ENCODE peak calls at places on chromosomes 7 and 10, in six cellular contexts. One of them, this sample, is unnamed.

GRCh38 chr7:117283371-117283770 is 39.5 kb downstream of the WNT2 start:
- DNase-seq in thyroid gland: no peak
- DNase-seq in HCT116: no peak
- DNase-seq in sigmoid colon: no peak
- DNase-seq in uterus: no peak
- DNase-seq in tibial nerve: no peak
- DNase-seq in this sample: no peak

GRCh38 chr10:54665122-54665521 is 135.9 kb downstream of the PCDH15 start:
- DNase-seq in thyroid gland: no peak
- DNase-seq in HCT116: no peak
- DNase-seq in sigmoid colon: no peak
- DNase-seq in uterus: no peak
- DNase-seq in tibial nerve: no peak
- DNase-seq in this sample: no peak

GRCh38 chr10:133100706-133101463 is 13.2 kb downstream of the ADGRA1 start:
- DNase-seq in thyroid gland: peak; percentile 57
- DNase-seq in HCT116: no peak
- DNase-seq in sigmoid colon: no peak
- DNase-seq in uterus: no peak
- DNase-seq in tibial nerve: no peak
- DNase-seq in this sample: no peak

GRCh38 chr10:12484945-12485805 is 135.8 kb downstream of the CAMK1D start:
- DNase-seq in thyroid gland: peak; percentile 43
- DNase-seq in HCT116: no peak
- DNase-seq in sigmoid colon: no peak
- DNase-seq in uterus: no peak
- DNase-seq in tibial nerve: no peak
- DNase-seq in this sample: peak; percentile 28

GRCh38 chr10:79047875-79048638 is 20.7 kb upstream of the ZMIZ1 start:
- DNase-seq in thyroid gland: no peak
- DNase-seq in HCT116: no peak
- DNase-seq in sigmoid colon: peak; percentile 34
- DNase-seq in uterus: peak; percentile 13
- DNase-seq in tibial nerve: no peak
- DNase-seq in this sample: peak; percentile 47

GRCh38 chr10:72375585-72375984 is 20.9 kb upstream of the DNAJB12 start:
- DNase-seq in thyroid gland: no peak
- DNase-seq in HCT116: no peak
- DNase-seq in sigmoid colon: no peak
- DNase-seq in uterus: no peak
- DNase-seq in tibial nerve: no peak
- DNase-seq in this sample: no peak

GRCh38 chr7:1736826-1737225 is 66.7 kb downstream of the ELFN1 start:
- DNase-seq in thyroid gland: no peak
- DNase-seq in HCT116: no peak
- DNase-seq in sigmoid colon: no peak
- DNase-seq in uterus: no peak
- DNase-seq in tibial nerve: no peak
- DNase-seq in this sample: no peak

GRCh38 chr7:146115665-146116451 is 743 bp upstream of the CNTNAP2 start:
- DNase-seq in thyroid gland: peak; percentile 51
- DNase-seq in HCT116: no peak
- DNase-seq in sigmoid colon: no peak
- DNase-seq in uterus: peak; percentile 15
- DNase-seq in tibial nerve: no peak
- DNase-seq in this sample: no peak

GRCh38 chr7:27062946-27063345 is 32.9 kb downstream of the HOXA1 start:
- DNase-seq in thyroid gland: no peak
- DNase-seq in HCT116: no peak
- DNase-seq in sigmoid colon: no peak
- DNase-seq in uterus: no peak
- DNase-seq in tibial nerve: no peak
- DNase-seq in this sample: no peak

GRCh38 chr10:61836888-61837747 is 64.4 kb upstream of the ARID5B start:
- DNase-seq in thyroid gland: no peak
- DNase-seq in HCT116: peak; percentile 77
- DNase-seq in sigmoid colon: no peak
- DNase-seq in uterus: no peak
- DNase-seq in tibial nerve: no peak
- DNase-seq in this sample: no peak

GRCh38 chr10:32256613-32257437 is 90.1 kb downstream of the EPC1 start:
- DNase-seq in thyroid gland: peak; percentile 55
- DNase-seq in HCT116: peak; percentile 57
- DNase-seq in sigmoid colon: peak; percentile 74
- DNase-seq in uterus: peak; percentile 69
- DNase-seq in tibial nerve: peak; percentile 79
- DNase-seq in this sample: peak; percentile 67

GRCh38 chr10:72490951-72491350 is 134.9 kb downstream of the MICU1 start:
- DNase-seq in thyroid gland: no peak
- DNase-seq in HCT116: no peak
- DNase-seq in sigmoid colon: no peak
- DNase-seq in uterus: no peak
- DNase-seq in tibial nerve: no peak
- DNase-seq in this sample: no peak

GRCh38 chr10:44242091-44242490 is 142.8 kb downstream of the CXCL12 start:
- DNase-seq in thyroid gland: no peak
- DNase-seq in HCT116: no peak
- DNase-seq in sigmoid colon: no peak
- DNase-seq in uterus: no peak
- DNase-seq in tibial nerve: no peak
- DNase-seq in this sample: no peak

GRCh38 chr10:21292763-21293517 is 232.5 kb downstream of the SKIDA1 start:
- DNase-seq in thyroid gland: peak; percentile 85
- DNase-seq in HCT116: peak; percentile 95
- DNase-seq in sigmoid colon: peak; percentile 74
- DNase-seq in uterus: peak; percentile 67
- DNase-seq in tibial nerve: peak; percentile 85
- DNase-seq in this sample: no peak

GRCh38 chr7:143910473-143911248 is 8.7 kb upstream of the TCAF1 start:
- DNase-seq in thyroid gland: no peak
- DNase-seq in HCT116: no peak
- DNase-seq in sigmoid colon: no peak
- DNase-seq in uterus: no peak
- DNase-seq in tibial nerve: no peak
- DNase-seq in this sample: no peak

GRCh38 chr7:74094224-74095095 is 10.9 kb downstream of the LIMK1 start:
- DNase-seq in thyroid gland: peak; percentile 86
- DNase-seq in HCT116: peak; percentile 51
- DNase-seq in sigmoid colon: peak; percentile 93
- DNase-seq in uterus: peak; percentile 73
- DNase-seq in tibial nerve: peak; percentile 73
- DNase-seq in this sample: peak; percentile 65

GRCh38 chr7:137036768-137037167 is 168.3 kb downstream of the CHRM2 start:
- DNase-seq in thyroid gland: no peak
- DNase-seq in HCT116: no peak
- DNase-seq in sigmoid colon: no peak
- DNase-seq in uterus: no peak
- DNase-seq in tibial nerve: no peak
- DNase-seq in this sample: no peak

GRCh38 chr7:113086928-113087277 is 276 bp upstream of the GPR85 start:
- DNase-seq in thyroid gland: no peak
- DNase-seq in HCT116: no peak
- DNase-seq in sigmoid colon: no peak
- DNase-seq in uterus: no peak
- DNase-seq in tibial nerve: no peak
- DNase-seq in this sample: no peak

GRCh38 chr10:45596556-45596955 is 76.0 kb downstream of the ZFAND4 start:
- DNase-seq in thyroid gland: no peak
- DNase-seq in HCT116: no peak
- DNase-seq in sigmoid colon: no peak
- DNase-seq in uterus: no peak
- DNase-seq in tibial nerve: no peak
- DNase-seq in this sample: no peak

GRCh38 chr10:45593938-45594275 is 78.7 kb downstream of the ZFAND4 start:
- DNase-seq in thyroid gland: no peak
- DNase-seq in HCT116: no peak
- DNase-seq in sigmoid colon: no peak
- DNase-seq in uterus: no peak
- DNase-seq in tibial nerve: no peak
- DNase-seq in this sample: no peak

GRCh38 chr10:45592432-45592831 is 80.1 kb downstream of the ZFAND4 start:
- DNase-seq in thyroid gland: no peak
- DNase-seq in HCT116: no peak
- DNase-seq in sigmoid colon: no peak
- DNase-seq in uterus: no peak
- DNase-seq in tibial nerve: no peak
- DNase-seq in this sample: no peak

GRCh38 chr10:45592926-45593325 is 79.6 kb downstream of the ZFAND4 start:
- DNase-seq in thyroid gland: no peak
- DNase-seq in HCT116: no peak
- DNase-seq in sigmoid colon: no peak
- DNase-seq in uterus: no peak
- DNase-seq in tibial nerve: no peak
- DNase-seq in this sample: no peak

DNA sequence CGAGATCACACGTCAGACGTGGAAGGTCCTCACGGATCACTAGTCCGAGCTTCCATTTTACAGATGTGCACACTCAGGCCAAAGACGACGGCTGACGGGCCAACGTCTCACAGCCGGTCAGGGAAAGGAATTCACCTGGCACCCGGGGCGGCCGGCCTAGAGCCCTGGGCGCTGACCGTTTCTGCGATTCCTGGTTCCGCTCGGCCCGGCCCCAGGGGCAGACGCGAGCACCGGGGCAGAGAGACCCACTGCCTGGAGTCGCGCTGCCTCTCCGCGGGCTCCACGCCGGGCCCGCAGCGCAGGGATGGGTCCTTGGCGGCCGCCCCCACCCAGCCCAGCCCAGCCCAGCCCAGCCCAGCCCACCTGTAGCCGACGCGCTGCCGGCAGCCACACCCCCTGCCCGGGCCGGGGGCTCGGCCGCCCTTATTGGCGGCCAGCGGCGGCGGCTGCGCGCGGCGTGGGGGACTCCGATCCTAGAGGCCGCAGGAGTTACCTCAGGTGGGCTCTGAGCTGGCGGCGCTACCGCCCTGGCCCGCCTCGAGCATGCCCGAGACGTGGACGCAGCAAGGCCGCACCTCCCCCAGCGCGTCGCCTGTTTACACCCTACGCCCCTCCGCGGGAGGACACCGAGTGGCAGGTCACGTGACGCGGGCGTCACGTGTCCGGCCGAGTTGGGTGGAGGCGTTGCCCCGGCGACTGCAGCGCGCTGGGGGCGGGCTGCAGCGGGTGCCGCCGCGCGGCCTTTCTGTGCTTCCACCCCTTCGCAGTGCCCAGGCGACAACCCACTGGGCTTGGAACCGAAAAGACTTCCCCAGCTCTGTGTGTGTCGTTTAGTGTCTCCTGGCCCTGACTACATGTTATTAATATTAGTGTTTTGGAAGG is 78.1 kb downstream of the ZFAND4 start:
- DNase-seq in thyroid gland: peak; percentile 95
- DNase-seq in HCT116: peak; percentile 86
- DNase-seq in sigmoid colon: peak; percentile 95
- DNase-seq in uterus: peak; percentile 88
- DNase-seq in tibial nerve: peak; percentile 82
- DNase-seq in this sample: peak; percentile 96
- TF ChIP-seq CTCF in thyroid gland: no peak
- TF ChIP-seq CTCF in HCT116: no peak
- TF ChIP-seq CTCF in sigmoid colon: no peak
- TF ChIP-seq CTCF in uterus: peak; percentile 7
- TF ChIP-seq CTCF in tibial nerve: no peak
- TF ChIP-seq CTCF in this sample: no peak

DNA sequence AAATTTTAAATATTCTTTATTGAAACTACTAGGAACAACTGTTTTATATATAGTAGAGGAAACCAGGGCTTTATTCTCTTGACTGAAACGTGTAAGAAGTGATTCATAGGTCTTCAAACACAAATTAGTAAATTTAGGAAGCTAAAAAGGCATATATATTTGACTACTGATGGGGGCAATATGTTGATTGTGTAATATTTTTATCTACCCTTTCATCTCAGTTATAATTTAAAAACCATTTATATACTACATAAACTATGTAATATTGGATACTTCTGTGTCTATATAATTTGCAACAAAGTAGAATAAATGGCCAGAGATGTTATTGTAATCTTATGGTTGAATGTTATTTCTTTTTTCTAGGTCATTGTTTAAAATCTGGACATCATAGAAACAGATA is 269.3 kb upstream of the KAT6B start:
- DNase-seq in thyroid gland: no peak
- DNase-seq in HCT116: no peak
- DNase-seq in sigmoid colon: no peak
- DNase-seq in uterus: no peak
- DNase-seq in tibial nerve: no peak
- DNase-seq in this sample: no peak
- H3K27me3 ChIP-seq in thyroid gland: no peaks in the 10 kb centered on the region
- H3K27me3 ChIP-seq in HCT116: no peaks in the 10 kb centered on the region
- H3K27me3 ChIP-seq in sigmoid colon: no peaks in the 10 kb centered on the region
- H3K27me3 ChIP-seq in uterus: no peaks in the 10 kb centered on the region
- H3K27me3 ChIP-seq in tibial nerve: no peaks in the 10 kb centered on the region
- H3K27me3 ChIP-seq in this sample: no peaks in the 10 kb centered on the region

GRCh38 chr7:105321754-105322455 is 66.8 kb downstream of the SRPK2 start:
- DNase-seq in thyroid gland: no peak
- DNase-seq in HCT116: no peak
- DNase-seq in sigmoid colon: no peak
- DNase-seq in uterus: no peak
- DNase-seq in tibial nerve: no peak
- DNase-seq in this sample: no peak

GRCh38 chr7:105320896-105321295 is 67.8 kb downstream of the SRPK2 start:
- DNase-seq in thyroid gland: no peak
- DNase-seq in HCT116: no peak
- DNase-seq in sigmoid colon: no peak
- DNase-seq in uterus: no peak
- DNase-seq in tibial nerve: no peak
- DNase-seq in this sample: no peak

GRCh38 chr7:105316578-105317375 is 71.9 kb downstream of the SRPK2 start:
- DNase-seq in thyroid gland: no peak
- DNase-seq in HCT116: no peak
- DNase-seq in sigmoid colon: no peak
- DNase-seq in uterus: no peak
- DNase-seq in tibial nerve: no peak
- DNase-seq in this sample: no peak

GRCh38 chr7:105323366-105323765 is 65.4 kb downstream of the SRPK2 start:
- DNase-seq in thyroid gland: no peak
- DNase-seq in HCT116: no peak
- DNase-seq in sigmoid colon: no peak
- DNase-seq in uterus: no peak
- DNase-seq in tibial nerve: no peak
- DNase-seq in this sample: no peak

GRCh38 chr7:105319578-105319977 is 69.1 kb downstream of the SRPK2 start:
- DNase-seq in thyroid gland: no peak
- DNase-seq in HCT116: no peak
- DNase-seq in sigmoid colon: no peak
- DNase-seq in uterus: no peak
- DNase-seq in tibial nerve: no peak
- DNase-seq in this sample: no peak
- TF ChIP-seq POLR2A in thyroid gland: no peak
- TF ChIP-seq POLR2A in HCT116: no peak
- TF ChIP-seq POLR2A in sigmoid colon: no peak
- TF ChIP-seq POLR2A in uterus: no peak
- TF ChIP-seq POLR2A in tibial nerve: no peak
- TF ChIP-seq POLR2A in this sample: no peak

DNA sequence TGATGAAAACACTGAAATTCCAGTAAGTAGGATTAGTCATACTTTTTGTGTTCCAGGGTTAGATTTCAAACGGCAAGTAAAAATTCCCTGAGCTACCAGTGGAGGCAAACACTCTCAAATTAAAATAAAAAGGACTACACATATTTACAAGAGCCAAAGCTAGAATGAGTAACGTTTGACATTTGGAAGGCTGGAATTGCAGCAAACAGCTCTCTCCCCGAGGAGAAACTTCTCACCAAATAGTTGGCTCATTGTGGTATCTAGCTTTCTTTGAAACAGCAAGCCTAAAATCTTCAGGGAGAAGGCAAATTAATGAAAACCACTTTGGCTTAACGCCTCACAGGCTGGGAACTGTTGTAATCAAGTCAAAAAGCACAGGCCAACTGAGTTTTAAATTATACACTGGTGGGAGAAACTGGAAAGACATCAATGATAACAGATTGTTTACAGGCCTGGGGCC is 288.3 kb downstream of the SNX13 start:
- DNase-seq in thyroid gland: no peak
- DNase-seq in HCT116: no peak
- DNase-seq in sigmoid colon: peak; percentile 69
- DNase-seq in uterus: peak; percentile 24
- DNase-seq in tibial nerve: peak; percentile 68
- DNase-seq in this sample: no peak
- TF ChIP-seq CTCF in thyroid gland: no peak
- TF ChIP-seq CTCF in HCT116: no peak
- TF ChIP-seq CTCF in sigmoid colon: no peak
- TF ChIP-seq CTCF in uterus: no peak
- TF ChIP-seq CTCF in tibial nerve: peak; percentile 56
- TF ChIP-seq CTCF in this sample: no peak

This sample was measured in right lobe of liver.